ENCODE peak calls at places on chromosomes 6 and 20, in eight cellular contexts. B is CD8-positive, alpha-beta memory T cell; W is cardiac muscle cell; M is OCI-LY7; U is endodermal cell; Y is right cardiac atrium; R is RWPE1; P is esophagus squamous epithelium. A is an unnamed sample.

GRCh38 chr20:24700166-24700860 is 230.9 kb downstream of the SYNDIG1 start:
- DNase-seq in Y (no peak), P (no peak), W (no peak), B (no peak), M (no peak), R (no peak), U (peak), A (no peak)

GRCh38 chr6:132062626-132063025 is 111.5 kb upstream of the CCN2 start:
- DNase-seq in U (no peak), M (no peak), B (no peak), Y (no peak), R (no peak), W (no peak), P (no peak), A (no peak)

GRCh38 chr6:133548409-133548808 is 307.3 kb downstream of the EYA4 start:
- DNase-seq in M (no peak), R (no peak), B (no peak), P (no peak), W (peak), Y (no peak), U (no peak), A (no peak)

GRCh38 chr6:48782230-48782629 is 671.2 kb upstream of the PTCHD4 start:
- DNase-seq in Y (no peak), W (no peak), P (no peak), M (no peak), R (no peak), U (peak), B (no peak), A (no peak)

GRCh38 chr6:116424001-116424400 is 37.2 kb upstream of the CALHM6 start:
- DNase-seq in R (no peak), M (no peak), B (no peak), U (no peak), P (no peak), W (no peak), Y (no peak), A (no peak)

GRCh38 chr6:83474309-83474708 is 38.0 kb upstream of the PRSS35 start:
- DNase-seq in B (no peak), Y (no peak), M (no peak), R (no peak), W (peak), U (peak), P (no peak), A (no peak)

GRCh38 chr6:11242709-11243108 is 10.2 kb upstream of the NEDD9 start:
- DNase-seq in R (no peak), U (peak), M (no peak), Y (no peak), B (no peak), P (no peak), W (peak), A (no peak)

GRCh38 chr20:1536893-1537730 is 20.4 kb downstream of the SIRPD start:
- DNase-seq in W (no peak), M (no peak), R (no peak), B (no peak), Y (peak), P (no peak), U (no peak), A (no peak)

GRCh38 chr6:135534773-135535380 is 37.3 kb upstream of the AHI1 start:
- DNase-seq in W (peak), R (no peak), Y (no peak), U (no peak), P (no peak), M (no peak), B (no peak), A (no peak)

GRCh38 chr20:53681352-53682212 is 87.9 kb upstream of the ZNF217 start:
- DNase-seq in Y (no peak), U (no peak), B (no peak), W (no peak), M (no peak), P (no peak), R (no peak), A (no peak)

GRCh38 chr6:31736768-31737314 is 511 bp upstream of the CLIC1 start:
- DNase-seq in M (no peak), W (no peak), U (peak), P (no peak), B (no peak), Y (peak), R (no peak), A (no peak)

GRCh38 chr20:24381886-24382285 is 87.5 kb upstream of the SYNDIG1 start:
- DNase-seq in W (no peak), B (no peak), R (no peak), P (no peak), M (no peak), Y (no peak), U (no peak), A (no peak)

GRCh38 chr20:36304786-36305495 is 1.2 kb upstream of the DLGAP4 start:
- DNase-seq in W (no peak), Y (no peak), M (no peak), P (no peak), U (no peak), R (no peak), B (no peak), A (peak)

GRCh38 chr20:32523613-32524218 is 61.4 kb downstream of the NOL4L start:
- DNase-seq in W (no peak), P (no peak), U (no peak), R (no peak), Y (no peak), M (no peak), B (peak), A (no peak)

GRCh38 chr6:148969679-148970078 is 222.8 kb downstream of the UST start:
- DNase-seq in Y (peak), R (no peak), W (peak), P (no peak), M (no peak), B (no peak), U (no peak), A (peak)

GRCh38 chr6:3026811-3027626 is 27.3 kb downstream of the NQO2 start:
- DNase-seq in P (no peak), M (peak), R (no peak), W (peak), U (no peak), B (peak), Y (no peak), A (no peak)

GRCh38 chr20:19540401-19540800 is 217.7 kb upstream of the RIN2 start:
- DNase-seq in P (no peak), U (no peak), Y (no peak), B (no peak), M (no peak), W (no peak), R (no peak), A (no peak)

GRCh38 chr20:64062276-64062595 is 762 bp upstream of the TCEA2 start:
- DNase-seq in R (no peak), W (no peak), P (no peak), Y (no peak), M (no peak), B (no peak), U (no peak), A (no peak)

GRCh38 chr6:57284056-57284455 is 33.4 kb upstream of the PRIM2 start:
- DNase-seq in U (no peak), W (peak), R (no peak), M (no peak), Y (no peak), B (no peak), P (no peak), A (no peak)

GRCh38 chr20:3785240-3786125 is 1.1 kb downstream of the CENPB start:
- DNase-seq in B (no peak), R (no peak), M (no peak), Y (peak), W (no peak), U (peak), P (no peak), A (no peak)

GRCh38 chr20:38187512-38187911 is 22.4 kb upstream of the TGM2 start:
- DNase-seq in R (no peak), U (peak), Y (no peak), W (no peak), P (no peak), B (no peak), M (no peak), A (no peak)

GRCh38 chr6:75275067-75275466 is 9.5 kb downstream of the TMEM30A start:
- DNase-seq in U (no peak), P (no peak), M (no peak), B (no peak), Y (no peak), R (peak), W (peak), A (peak)

GRCh38 chr6:150452642-150453243 is 83.9 kb downstream of the IYD start:
- DNase-seq in B (no peak), U (no peak), M (no peak), W (no peak), R (no peak), P (no peak), Y (peak), A (no peak)

GRCh38 chr6:3885262-3886036 is 36.3 kb downstream of the FAM50B start:
- DNase-seq in R (peak), U (peak), P (no peak), W (no peak), M (no peak), Y (no peak), B (no peak), A (peak)

GRCh38 chr6:159311618-159312017 is 142.4 kb downstream of the FNDC1 start:
- DNase-seq in Y (no peak), W (peak), U (no peak), M (peak), P (no peak), R (no peak), B (no peak), A (no peak)

GRCh38 chr20:45049904-45050471 is 50.9 kb downstream of the KCNS1 start:
- DNase-seq in Y (no peak), B (no peak), P (no peak), R (no peak), W (no peak), M (peak), U (no peak), A (no peak)

GRCh38 chr20:461254-462198 is 807 bp downstream of the TBC1D20 start:
- DNase-seq in B (peak), U (peak), Y (peak), R (peak), P (no peak), M (peak), W (peak), A (peak)

GRCh38 chr6:130143709-130144108 is 79.0 kb downstream of the SAMD3 start:
- DNase-seq in R (no peak), P (no peak), B (no peak), U (no peak), Y (no peak), M (no peak), W (no peak), A (no peak)

GRCh38 chr6:157410088-157410487 is 29.1 kb downstream of the ZDHHC14 start:
- DNase-seq in P (no peak), W (no peak), M (no peak), U (no peak), B (no peak), Y (no peak), R (no peak), A (peak)

GRCh38 chr20:33697129-33697528 is 10.9 kb upstream of the E2F1 start:
- DNase-seq in B (no peak), Y (peak), W (peak), M (no peak), R (no peak), P (no peak), U (no peak), A (no peak)

GRCh38 chr6:35495258-35496035 is 1.4 kb downstream of the TEAD3 start:
- DNase-seq in M (no peak), Y (no peak), B (peak), R (no peak), W (no peak), P (no peak), U (no peak), A (no peak)

GRCh38 chr6:51513891-51514290 is 573.5 kb downstream of the PKHD1 start:
- DNase-seq in Y (no peak), M (no peak), P (no peak), U (no peak), B (no peak), R (no peak), W (no peak), A (no peak)

GRCh38 chr6:36751091-36751490 is 53.5 kb downstream of the RAB44 start:
- DNase-seq in B (no peak), M (no peak), P (no peak), Y (no peak), U (no peak), W (no peak), R (no peak), A (no peak)

GRCh38 chr20:32285621-32286334 is 8.3 kb downstream of the KIF3B start:
- DNase-seq in W (no peak), M (peak), P (no peak), U (no peak), B (peak), R (no peak), Y (no peak), A (no peak)

DNA sequence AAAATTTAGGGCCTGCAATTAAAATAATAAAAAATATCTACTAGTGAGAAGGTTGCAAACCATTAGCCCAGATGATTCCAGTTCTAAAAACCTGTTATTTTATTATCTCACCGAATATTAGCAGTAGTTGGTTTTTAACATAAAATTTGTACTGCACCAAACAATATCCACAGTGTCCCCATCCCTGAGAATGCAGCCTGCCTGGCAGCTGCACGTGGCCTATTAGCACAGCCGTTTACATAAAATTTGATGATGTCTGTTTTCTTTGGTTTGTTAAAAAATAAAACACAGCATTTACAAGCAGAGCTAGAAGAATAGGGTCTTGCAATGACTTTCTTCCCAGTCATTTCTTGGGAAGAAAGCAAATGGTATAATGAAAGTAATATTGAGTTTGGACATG is 58.2 kb downstream of the FUT9 start:
- DNase-seq in W (no peak), B (no peak), P (no peak), Y (no peak), R (no peak), U (no peak), M (no peak), A (no peak)
- H3K27ac ChIP-seq in W (no peak), B (no peak), P (no peak), Y (no peak), R (no peak), U (no peak), M (no peak), A (no peak)

DNA sequence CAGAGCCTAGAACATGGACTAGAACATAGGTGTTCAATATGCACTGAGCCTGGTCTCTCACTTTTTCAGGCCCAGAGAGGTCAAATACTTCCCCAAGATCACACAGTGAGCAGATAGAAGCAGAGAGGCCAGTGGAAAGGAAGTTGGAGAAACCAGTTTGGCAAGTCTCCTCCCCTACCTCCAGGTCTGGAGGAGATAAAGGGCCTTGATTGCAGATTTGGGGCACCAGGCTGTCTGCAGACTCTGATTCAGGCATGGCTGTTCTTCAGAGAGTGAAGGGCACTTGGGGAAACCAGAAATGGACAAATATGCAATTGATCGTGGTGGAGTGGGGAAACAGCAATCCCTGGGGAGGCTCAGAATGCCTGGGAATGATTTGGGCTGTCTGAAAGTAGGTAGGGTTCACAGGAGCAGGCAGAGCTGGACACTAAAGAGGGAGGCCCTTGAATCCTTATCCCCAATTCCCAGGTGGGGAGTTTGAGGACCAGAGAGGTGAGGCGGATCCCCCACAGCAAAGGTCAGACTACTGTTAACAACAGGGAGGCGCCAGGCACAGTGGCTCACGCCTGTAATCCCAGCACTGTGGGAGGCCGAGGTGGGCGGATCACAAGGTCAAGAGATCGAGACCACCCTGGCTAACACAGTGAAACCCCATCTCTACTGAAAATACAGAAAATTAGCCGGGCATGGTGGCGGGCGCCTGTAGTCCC is 2.3 kb downstream of the PEDS1 start:
- DNase-seq in Y (peak), P (no peak), B (no peak), R (peak), U (no peak), W (no peak), M (no peak), A (no peak)
- H3K27ac ChIP-seq in Y (no peak), P (peak), B (peak), R (peak), U (no peak), W (no peak), M (no peak), A (peak)

DNA sequence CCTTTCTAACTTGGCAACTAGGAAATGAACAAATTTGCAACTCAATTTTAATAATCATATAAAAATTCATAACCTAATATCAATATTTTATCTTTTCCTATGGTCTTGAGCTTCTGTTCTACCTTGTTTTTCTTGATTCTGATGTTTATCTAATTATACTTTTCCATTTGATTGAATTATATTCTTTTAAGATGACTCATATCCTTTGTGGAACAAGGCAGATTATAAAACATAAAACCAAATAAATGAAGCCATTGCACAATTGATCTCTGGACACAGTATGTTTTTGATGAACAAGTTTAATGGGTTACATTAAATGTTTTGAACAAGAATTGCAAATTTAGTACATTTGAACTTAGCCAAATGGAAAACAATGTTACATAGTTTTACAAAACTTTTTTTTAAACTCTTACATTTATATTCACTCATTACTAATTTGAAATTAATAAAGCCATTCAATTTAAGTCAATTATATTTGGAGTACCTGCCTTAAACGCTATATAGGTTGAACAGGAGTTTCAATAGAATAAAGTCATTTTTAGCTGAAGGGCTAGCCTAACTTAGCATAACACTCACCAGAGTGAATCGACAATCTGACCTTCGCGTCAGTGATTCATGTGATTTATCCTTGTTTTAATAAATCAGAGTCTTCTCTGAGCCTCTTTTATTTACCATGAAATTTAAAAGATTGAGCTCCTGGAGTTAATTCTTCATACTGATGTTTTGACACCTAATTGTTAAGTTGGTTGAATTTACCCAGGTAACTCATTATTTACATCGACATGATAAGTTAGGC is 3.8 kb downstream of the NCOA7 start:
- DNase-seq in P (no peak), Y (no peak), W (peak), R (peak), B (no peak), U (no peak), M (no peak), A (no peak)
- H3K27ac ChIP-seq in P (peak), Y (no peak), W (no peak), R (no peak), B (no peak), U (no peak), M (peak), A (no peak)

GRCh38 chr6:44224978-44225330 is 1.6 kb downstream of the SLC29A1 start:
- DNase-seq in P (no peak), M (no peak), U (no peak), W (no peak), R (no peak), B (no peak), Y (no peak), A (no peak)
- H3K27ac ChIP-seq in P (no peak), M (peak), U (no peak), W (no peak), R (peak), B (peak), Y (no peak), A (no peak)

DNA sequence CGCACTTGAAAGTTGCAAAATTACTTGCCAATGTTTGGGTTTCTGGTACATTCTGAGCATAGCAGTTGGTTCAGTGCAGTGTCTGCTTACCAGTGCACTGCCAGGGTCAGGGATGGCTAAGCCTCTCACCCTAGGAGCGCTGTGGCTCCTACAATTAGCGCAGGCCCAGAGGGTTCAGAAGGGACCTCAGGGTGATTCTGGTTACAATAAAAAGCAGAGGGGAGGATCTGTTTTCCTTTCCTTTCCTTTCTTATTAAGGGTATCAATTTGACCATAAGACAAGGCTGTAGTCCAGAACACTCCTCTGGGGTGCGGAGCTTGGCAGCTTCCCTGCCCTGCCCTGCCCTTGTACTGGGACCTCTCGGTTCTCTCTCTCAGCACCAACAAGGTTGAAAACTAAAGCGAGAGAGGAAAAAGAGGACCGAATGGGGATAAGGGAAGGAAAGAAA is 2.6 kb downstream of the MAFB start:
- DNase-seq in Y (peak), M (no peak), B (no peak), U (peak), P (no peak), W (no peak), R (no peak), A (no peak)
- H3K27ac ChIP-seq in Y (no peak), M (no peak), B (no peak), U (no peak), P (peak), W (no peak), R (no peak), A (no peak)